ENCODE peak calls at places on chromosomes 12 and 14, in four cellular contexts. N, L, R and O are unnamed samples. For H3K36me3, the result is how much of the 10 kb centered on the place peaks cover.

GRCh38 chr12:121438905-121439304 is 39.0 kb downstream of the RNF34 start:
- DNase-seq in N (no peak), R (no peak), L (no peak), O (no peak)

GRCh38 chr12:67698711-67699603 is 50.4 kb downstream of the DYRK2 start:
- DNase-seq in L (peak), R (no peak), N (peak), O (no peak)

GRCh38 chr14:55535521-55536207 is 44.3 kb upstream of the KTN1 start:
- DNase-seq in N (no peak), R (no peak), L (no peak), O (no peak)

GRCh38 chr12:98424726-98425401 is 90.5 kb upstream of the TMPO start:
- DNase-seq in N (peak), R (peak), L (peak), O (peak)

GRCh38 chr14:103260629-103261124 is 73.4 kb upstream of the EIF5 start:
- DNase-seq in L (no peak), N (no peak), R (peak), O (peak)

GRCh38 chr12:5272061-5272820 is 159.7 kb upstream of the NTF3 start:
- DNase-seq in R (no peak), N (no peak), L (no peak), O (no peak)

GRCh38 chr12:52256165-52256935 is 18.1 kb upstream of the KRT86 start:
- DNase-seq in R (no peak), N (no peak), L (no peak), O (no peak)

GRCh38 chr14:94388027-94388895 is at the start of gene SERPINA1:
- DNase-seq in L (no peak), N (no peak), R (peak), O (no peak)

GRCh38 chr12:95218852-95219171 is 1.2 kb downstream of the VEZT start:
- DNase-seq in N (peak), R (no peak), L (peak), O (no peak)

GRCh38 chr14:74934476-74935339 is 11.6 kb upstream of the RPS6KL1 start:
- DNase-seq in L (no peak), R (no peak), N (no peak), O (no peak)

GRCh38 chr12:119249441-119249840 is 70.7 kb downstream of the HSPB8 start:
- DNase-seq in R (no peak), L (no peak), N (no peak), O (no peak)

GRCh38 chr12:119512772-119513497 is 80.6 kb upstream of the TMEM233 start:
- DNase-seq in L (peak), R (no peak), N (no peak), O (peak)

GRCh38 chr14:55361190-55361589 is 50.4 kb downstream of the ATG14 start:
- DNase-seq in N (no peak), L (no peak), R (no peak), O (no peak)

GRCh38 chr12:17296882-17297281 is 690.9 kb upstream of the LMO3 start:
- DNase-seq in R (no peak), L (no peak), N (no peak), O (no peak)

GRCh38 chr14:88245321-88245720 is 77.7 kb downstream of the KCNK10 start:
- DNase-seq in R (no peak), N (no peak), L (no peak), O (no peak)

GRCh38 chr12:30631710-30632109 is 64.0 kb downstream of the IPO8 start:
- DNase-seq in L (no peak), R (no peak), N (no peak), O (no peak)

GRCh38 chr12:52216107-52216506 is 16.9 kb upstream of the KRT7 start:
- DNase-seq in R (no peak), N (no peak), L (no peak), O (no peak)

GRCh38 chr12:115798309-115798917 is 479.1 kb downstream of the MED13L start:
- DNase-seq in R (no peak), N (peak), L (no peak), O (no peak)

DNA sequence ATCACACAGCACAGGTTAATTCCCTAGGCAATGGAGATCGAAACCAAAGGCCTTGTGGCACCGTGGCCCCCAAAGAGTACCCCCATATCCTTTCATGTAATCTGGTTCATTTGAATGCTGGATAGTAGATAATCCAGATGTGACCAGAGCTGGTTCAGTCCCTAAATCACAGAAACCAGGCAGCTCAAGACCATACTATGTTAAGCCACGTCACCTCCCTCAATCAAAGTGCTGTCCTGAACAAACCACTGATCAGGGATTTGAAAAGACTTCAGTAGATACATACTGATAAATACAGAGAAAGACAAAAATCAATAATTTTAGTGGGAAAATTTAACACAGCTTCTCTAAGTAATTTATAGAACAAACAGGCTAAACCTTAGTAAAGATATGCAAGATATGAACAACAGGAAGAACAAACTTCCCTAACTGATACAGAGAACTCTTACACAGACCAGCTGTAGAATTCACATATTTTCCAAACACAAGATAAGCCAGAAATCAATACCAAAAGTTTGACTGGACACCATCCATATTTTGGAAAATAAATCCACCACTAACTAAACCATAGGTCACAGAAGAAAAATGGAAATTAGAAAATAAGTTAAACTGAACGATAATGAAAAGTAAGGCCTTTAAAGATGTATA is 67.1 kb downstream of the BCAT1 start:
- DNase-seq in L (no peak), R (no peak), N (no peak), O (no peak)
- H3K36me3 ChIP-seq in L (half or more), R (under half), N (under half), O (under half)

DNA sequence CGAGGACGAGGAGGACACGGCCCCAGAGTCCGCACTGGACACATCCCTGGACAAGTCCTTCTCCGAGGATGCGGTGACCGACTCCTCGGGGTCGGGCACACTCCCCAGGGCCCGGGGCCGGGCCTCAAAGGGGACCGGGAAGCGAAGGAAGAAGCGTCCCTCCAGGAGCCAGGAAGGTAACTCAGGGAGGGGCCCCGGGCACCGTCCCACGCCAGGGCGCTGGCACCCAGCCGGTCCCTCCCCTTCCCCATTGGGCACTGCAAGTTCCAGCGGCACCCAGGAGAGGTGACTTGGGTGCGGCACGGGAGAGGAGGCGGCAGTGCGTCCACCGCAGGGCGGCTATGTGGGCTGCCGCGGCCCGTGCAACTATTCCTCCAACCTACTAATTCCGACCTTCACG is 9.3 kb upstream of the ADSS1 start:
- DNase-seq in N (no peak), L (no peak), R (no peak), O (no peak)
- H3K36me3 ChIP-seq in N (under half), L (under half), R (half or more), O (under half)

GRCh38 chr14:22839159-22839779 is 2.9 kb downstream of the MMP14 start:
- DNase-seq in N (no peak), L (no peak), R (no peak), O (no peak)
- H3K36me3 ChIP-seq in N (under half), L (under half), R (under half), O (under half)

DNA sequence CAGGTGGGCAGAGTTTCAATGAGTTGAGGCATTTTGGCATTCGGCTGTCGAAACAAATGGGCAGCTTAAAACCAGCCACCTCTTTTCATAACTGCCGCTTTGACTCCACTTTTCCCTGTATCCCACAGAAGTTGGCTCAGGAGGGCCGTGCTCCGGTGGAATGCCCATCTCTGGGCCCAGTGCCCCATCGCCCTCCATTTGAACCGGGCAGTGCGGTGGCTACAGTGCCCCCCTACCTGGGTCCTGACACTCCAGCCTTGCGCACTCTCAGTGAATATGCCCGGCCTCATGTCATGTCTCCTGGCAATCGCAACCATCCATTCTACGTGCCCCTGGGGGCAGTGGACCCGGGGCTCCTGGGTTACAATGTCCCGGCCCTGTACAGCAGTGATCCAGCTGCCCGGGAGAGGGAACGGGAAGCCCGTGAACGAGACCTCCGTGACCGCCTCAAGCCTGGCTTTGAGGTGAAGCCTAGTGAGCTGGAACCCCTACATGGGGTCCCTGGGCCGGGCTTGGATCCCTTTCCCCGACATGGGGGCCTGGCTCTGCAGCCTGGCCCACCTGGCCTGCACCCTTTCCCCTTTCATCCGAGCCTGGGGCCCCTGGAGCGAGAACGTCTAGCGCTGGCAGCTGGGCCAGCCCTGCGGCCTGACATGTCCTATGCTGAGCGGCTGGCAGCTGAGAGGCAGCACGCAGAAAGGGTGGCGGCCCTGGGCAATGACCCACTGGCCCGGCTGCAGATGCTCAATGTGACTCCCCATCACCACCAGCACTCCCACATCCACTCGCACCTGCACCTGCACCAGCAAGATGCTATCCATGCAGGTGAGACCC is 5.0 kb upstream of the RNU7-1 start:
- DNase-seq in N (no peak), L (no peak), R (no peak), O (no peak)
- H3K36me3 ChIP-seq in N (under half), L (under half), R (half or more), O (under half)

GRCh38 chr14:32121536-32121935 is 44.4 kb downstream of the ARHGAP5 start:
- DNase-seq in N (no peak), L (no peak), R (no peak), O (no peak)

DNA sequence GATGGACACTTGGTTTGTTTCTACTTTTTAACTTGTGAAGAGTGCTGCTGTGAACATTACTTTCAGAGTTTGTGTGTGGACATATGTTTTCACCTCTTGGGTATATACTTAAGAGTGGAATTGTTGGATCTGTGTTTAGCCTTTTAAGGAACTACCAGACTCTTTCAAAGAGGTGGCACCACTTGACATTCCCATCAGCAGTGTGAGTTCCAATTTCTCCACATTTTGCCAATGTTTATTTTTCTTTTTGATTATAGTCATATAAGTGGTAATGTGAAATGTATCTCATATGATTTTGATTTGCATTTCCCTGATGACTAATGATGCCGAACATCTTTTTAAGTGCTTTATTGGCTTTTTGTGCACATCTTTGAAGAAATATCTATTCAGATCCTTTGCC is 44.8 kb downstream of the ARHGAP5 start:
- DNase-seq in L (no peak), N (no peak), R (no peak), O (no peak)
- H3K36me3 ChIP-seq in L (under half), N (under half), R (under half), O (under half)

GRCh38 chr14:20295067-20295466 is 10.7 kb downstream of the TTC5 start:
- DNase-seq in N (no peak), L (peak), R (no peak), O (no peak)

DNA sequence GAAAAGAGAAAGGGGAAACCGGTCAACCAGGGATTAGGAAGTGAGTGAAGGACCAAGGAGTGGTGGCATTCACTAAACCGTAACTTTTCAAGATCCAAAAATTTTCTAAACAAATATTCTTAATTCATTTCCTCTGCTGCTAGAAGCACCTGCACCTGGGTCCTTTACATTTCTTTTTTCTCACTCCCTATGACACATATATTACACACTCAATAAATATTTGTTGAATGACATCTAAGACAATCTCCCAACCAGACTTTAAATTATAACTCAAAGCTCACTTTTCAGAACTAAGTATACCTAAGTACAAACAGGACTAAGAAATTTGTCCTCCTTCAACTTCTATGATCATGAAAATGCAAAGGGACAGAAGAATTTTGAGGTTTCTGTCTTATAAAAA is 11.1 kb downstream of the TTC5 start:
- DNase-seq in R (no peak), N (no peak), L (no peak), O (no peak)
- H3K36me3 ChIP-seq in R (half or more), N (under half), L (half or more), O (under half)